ENCODE peak calls at places on chromosomes 6 and 20, in seven cellular contexts. One of them, this sample, is unnamed.

GRCh38 chr6:143536461-143536865 is 24.9 kb upstream of the FUCA2 start:
- DNase-seq in A549: no peak
- DNase-seq in HCT116: no peak
- DNase-seq in SK-N-SH: no peak
- DNase-seq in HL-60: peak; percentile 58
- DNase-seq in GM12878: no peak
- DNase-seq in GM23338: peak; percentile 56
- DNase-seq in this sample: no peak

GRCh38 chr6:118864330-118865166 is 29.4 kb upstream of the ASF1A start:
- DNase-seq in GM12878: no peak
- DNase-seq in A549: no peak
- DNase-seq in HL-60: peak; percentile 12
- DNase-seq in GM23338: no peak
- DNase-seq in SK-N-SH: no peak
- DNase-seq in HCT116: no peak
- DNase-seq in this sample: no peak

GRCh38 chr6:110063864-110064263 is 85.8 kb downstream of the GPR6 start:
- DNase-seq in SK-N-SH: no peak
- DNase-seq in HL-60: no peak
- DNase-seq in GM12878: no peak
- DNase-seq in GM23338: no peak
- DNase-seq in HCT116: no peak
- DNase-seq in A549: no peak
- DNase-seq in this sample: no peak

GRCh38 chr6:153989989-153990388 is 49.1 kb upstream of the OPRM1 start:
- DNase-seq in A549: no peak
- DNase-seq in GM23338: no peak
- DNase-seq in SK-N-SH: no peak
- DNase-seq in HCT116: no peak
- DNase-seq in HL-60: no peak
- DNase-seq in GM12878: no peak
- DNase-seq in this sample: no peak

GRCh38 chr6:49966334-49966733 is 2.4 kb upstream of the DEFB114 start:
- DNase-seq in HL-60: no peak
- DNase-seq in A549: no peak
- DNase-seq in SK-N-SH: no peak
- DNase-seq in HCT116: no peak
- DNase-seq in GM23338: peak; percentile 81
- DNase-seq in GM12878: no peak
- DNase-seq in this sample: no peak

GRCh38 chr6:98014791-98015201 is 731.8 kb upstream of the MMS22L start:
- DNase-seq in A549: no peak
- DNase-seq in GM23338: peak; percentile 25
- DNase-seq in GM12878: no peak
- DNase-seq in SK-N-SH: peak; percentile 28
- DNase-seq in HCT116: no peak
- DNase-seq in HL-60: no peak
- DNase-seq in this sample: no peak

GRCh38 chr6:134738486-134738885 is 211.4 kb downstream of the ALDH8A1 start:
- DNase-seq in HL-60: no peak
- DNase-seq in GM23338: no peak
- DNase-seq in HCT116: no peak
- DNase-seq in GM12878: no peak
- DNase-seq in SK-N-SH: no peak
- DNase-seq in A549: no peak
- DNase-seq in this sample: no peak

GRCh38 chr6:100808638-100809275 is 72.4 kb downstream of the ASCC3 start:
- DNase-seq in HCT116: no peak
- DNase-seq in A549: no peak
- DNase-seq in SK-N-SH: no peak
- DNase-seq in HL-60: no peak
- DNase-seq in GM12878: no peak
- DNase-seq in GM23338: no peak
- DNase-seq in this sample: no peak

GRCh38 chr6:155274106-155274505 is 10.3 kb downstream of the CLDN20 start:
- DNase-seq in HCT116: no peak
- DNase-seq in GM23338: no peak
- DNase-seq in GM12878: no peak
- DNase-seq in HL-60: no peak
- DNase-seq in SK-N-SH: no peak
- DNase-seq in A549: no peak
- DNase-seq in this sample: no peak

GRCh38 chr20:62014889-62015375 is 50.7 kb downstream of the TAF4 start:
- DNase-seq in A549: no peak
- DNase-seq in GM23338: no peak
- DNase-seq in SK-N-SH: no peak
- DNase-seq in GM12878: no peak
- DNase-seq in HL-60: no peak
- DNase-seq in HCT116: no peak
- DNase-seq in this sample: no peak

GRCh38 chr6:39026175-39026574 is 22.4 kb upstream of the GLP1R start:
- DNase-seq in HCT116: no peak
- DNase-seq in SK-N-SH: no peak
- DNase-seq in HL-60: no peak
- DNase-seq in GM23338: no peak
- DNase-seq in GM12878: no peak
- DNase-seq in A549: no peak
- DNase-seq in this sample: no peak

GRCh38 chr6:131029661-131030297 is 33.3 kb downstream of the EPB41L2 start:
- DNase-seq in GM12878: peak; percentile 34
- DNase-seq in HCT116: no peak
- DNase-seq in GM23338: peak; percentile 30
- DNase-seq in SK-N-SH: no peak
- DNase-seq in HL-60: no peak
- DNase-seq in A549: no peak
- DNase-seq in this sample: no peak

GRCh38 chr6:166258854-166259276 is 49.3 kb downstream of the PRR18 start:
- DNase-seq in A549: no peak
- DNase-seq in GM12878: no peak
- DNase-seq in HL-60: peak; percentile 84
- DNase-seq in SK-N-SH: no peak
- DNase-seq in GM23338: no peak
- DNase-seq in HCT116: no peak
- DNase-seq in this sample: no peak

GRCh38 chr6:56638760-56639159 is 3.9 kb downstream of the DST start:
- DNase-seq in HL-60: no peak
- DNase-seq in SK-N-SH: no peak
- DNase-seq in GM12878: no peak
- DNase-seq in HCT116: no peak
- DNase-seq in A549: no peak
- DNase-seq in GM23338: no peak
- DNase-seq in this sample: no peak

GRCh38 chr6:38185752-38186151 is 366.2 kb downstream of the ZFAND3 start:
- DNase-seq in GM23338: no peak
- DNase-seq in A549: no peak
- DNase-seq in HCT116: no peak
- DNase-seq in HL-60: no peak
- DNase-seq in GM12878: no peak
- DNase-seq in SK-N-SH: no peak
- DNase-seq in this sample: no peak

GRCh38 chr6:167748046-167748445 is 78.7 kb upstream of the AFDN start:
- DNase-seq in HCT116: no peak
- DNase-seq in SK-N-SH: no peak
- DNase-seq in GM12878: no peak
- DNase-seq in HL-60: no peak
- DNase-seq in A549: no peak
- DNase-seq in GM23338: no peak
- DNase-seq in this sample: no peak

GRCh38 chr20:50837532-50838321 is 42.9 kb downstream of the BCAS4 start:
- DNase-seq in A549: no peak
- DNase-seq in GM23338: no peak
- DNase-seq in GM12878: no peak
- DNase-seq in HL-60: no peak
- DNase-seq in HCT116: no peak
- DNase-seq in SK-N-SH: no peak
- DNase-seq in this sample: no peak

GRCh38 chr6:34497411-34497810 is 31.5 kb downstream of the PACSIN1 start:
- DNase-seq in GM12878: no peak
- DNase-seq in HL-60: no peak
- DNase-seq in A549: no peak
- DNase-seq in SK-N-SH: no peak
- DNase-seq in GM23338: no peak
- DNase-seq in HCT116: no peak
- DNase-seq in this sample: no peak

DNA sequence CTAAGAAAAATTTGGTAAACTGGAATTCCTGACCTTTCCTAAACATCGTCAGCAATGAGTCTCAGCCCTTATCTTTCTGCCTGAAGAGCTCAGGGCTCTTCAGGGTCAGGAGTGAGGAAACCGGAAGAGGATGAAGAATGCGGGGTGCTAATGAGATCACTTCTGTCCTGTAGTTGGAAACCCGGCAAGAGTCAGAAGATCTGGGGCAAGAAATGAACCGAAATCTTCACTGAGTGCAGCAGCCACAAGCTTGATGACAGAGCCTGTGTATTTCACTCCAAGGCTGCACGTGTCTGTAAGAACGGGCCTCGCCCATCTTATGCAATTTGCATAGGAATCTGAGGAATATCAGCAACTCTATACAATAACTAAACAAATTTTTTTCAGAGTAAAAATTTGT is 60.4 kb upstream of the QKI start:
- DNase-seq in A549: no peak
- DNase-seq in HCT116: no peak
- DNase-seq in GM12878: no peak
- DNase-seq in HL-60: no peak
- DNase-seq in SK-N-SH: no peak
- DNase-seq in GM23338: no peak
- DNase-seq in this sample: no peak
- TF ChIP-seq CTCF in A549: no peak
- TF ChIP-seq CTCF in HCT116: no peak
- TF ChIP-seq CTCF in GM12878: no peak
- TF ChIP-seq CTCF in HL-60: no peak
- TF ChIP-seq CTCF in SK-N-SH: no peak
- TF ChIP-seq CTCF in GM23338: no peak
- TF ChIP-seq CTCF in this sample: no peak

GRCh38 chr20:37519508-37520416 is 1.3 kb upstream of the NNAT start:
- DNase-seq in HCT116: no peak
- DNase-seq in SK-N-SH: peak; percentile 68
- DNase-seq in HL-60: no peak
- DNase-seq in GM23338: peak; percentile 52
- DNase-seq in GM12878: no peak
- DNase-seq in A549: no peak
- DNase-seq in this sample: no peak
- TF ChIP-seq REST in HCT116: no peak
- TF ChIP-seq REST in SK-N-SH: no peak
- TF ChIP-seq REST in HL-60: no peak
- TF ChIP-seq REST in GM23338: no peak
- TF ChIP-seq REST in GM12878: no peak
- TF ChIP-seq REST in A549: no peak
- TF ChIP-seq REST in this sample: no peak

DNA sequence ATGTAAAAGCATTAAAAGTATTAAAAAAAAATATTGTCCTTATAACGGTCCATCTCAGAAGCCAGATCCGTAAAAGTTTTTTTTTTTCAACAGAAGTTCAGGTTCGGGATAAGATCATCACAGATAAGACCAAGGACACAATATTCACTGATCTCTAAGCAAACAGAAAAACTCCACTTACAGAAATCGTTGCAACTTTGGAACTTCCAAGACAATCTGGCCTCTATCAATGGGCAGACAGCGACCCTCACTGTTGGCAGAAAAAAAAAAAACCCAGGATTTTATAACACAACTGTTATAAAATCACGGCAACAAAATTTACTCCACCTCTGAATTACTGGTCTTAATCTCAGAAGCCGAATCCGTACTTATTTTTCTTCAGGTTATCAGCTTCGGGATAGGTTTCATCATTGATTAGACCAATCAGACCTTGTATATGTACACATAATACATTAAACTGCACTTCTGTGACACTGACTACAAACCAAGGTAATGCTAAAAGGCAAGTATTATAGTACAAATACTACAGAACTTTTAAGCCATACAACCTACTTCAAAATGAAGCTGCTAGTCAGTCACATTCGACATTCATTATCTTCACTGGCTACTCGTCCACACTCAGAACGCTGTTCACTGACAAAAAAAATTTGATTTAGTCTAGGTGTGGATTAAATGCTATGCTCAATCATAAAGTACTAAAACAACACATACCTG is 34.7 kb upstream of the SYNCRIP start:
- DNase-seq in A549: no peak
- DNase-seq in SK-N-SH: no peak
- DNase-seq in GM12878: no peak
- DNase-seq in HL-60: no peak
- DNase-seq in HCT116: no peak
- DNase-seq in GM23338: no peak
- DNase-seq in this sample: no peak
- TF ChIP-seq CTCF in A549: peak; percentile 15
- TF ChIP-seq CTCF in SK-N-SH: peak; percentile 58
- TF ChIP-seq CTCF in GM12878: peak; percentile 40
- TF ChIP-seq CTCF in HL-60: no peak
- TF ChIP-seq CTCF in HCT116: no peak
- TF ChIP-seq CTCF in GM23338: peak; percentile 29
- TF ChIP-seq CTCF in this sample: no peak

GRCh38 chr6:5995705-5996686 is 10.7 kb downstream of the NRN1 start:
- DNase-seq in GM12878: no peak
- DNase-seq in HCT116: no peak
- DNase-seq in HL-60: peak; percentile 26
- DNase-seq in GM23338: peak; percentile 92
- DNase-seq in SK-N-SH: peak; percentile 88
- DNase-seq in A549: no peak
- DNase-seq in this sample: no peak

GRCh38 chr6:5994999-5995698 is 11.6 kb downstream of the NRN1 start:
- DNase-seq in GM12878: no peak
- DNase-seq in GM23338: no peak
- DNase-seq in HCT116: no peak
- DNase-seq in HL-60: no peak
- DNase-seq in A549: no peak
- DNase-seq in SK-N-SH: no peak
- DNase-seq in this sample: no peak

GRCh38 chr6:5994234-5994998 is 12.3 kb downstream of the NRN1 start:
- DNase-seq in SK-N-SH: no peak
- DNase-seq in GM12878: no peak
- DNase-seq in HCT116: no peak
- DNase-seq in A549: no peak
- DNase-seq in GM23338: peak; percentile 70
- DNase-seq in HL-60: no peak
- DNase-seq in this sample: no peak

GRCh38 chr6:5990776-5991175 is 15.9 kb downstream of the NRN1 start:
- DNase-seq in GM23338: no peak
- DNase-seq in HL-60: no peak
- DNase-seq in SK-N-SH: no peak
- DNase-seq in GM12878: no peak
- DNase-seq in A549: no peak
- DNase-seq in HCT116: no peak
- DNase-seq in this sample: no peak

DNA sequence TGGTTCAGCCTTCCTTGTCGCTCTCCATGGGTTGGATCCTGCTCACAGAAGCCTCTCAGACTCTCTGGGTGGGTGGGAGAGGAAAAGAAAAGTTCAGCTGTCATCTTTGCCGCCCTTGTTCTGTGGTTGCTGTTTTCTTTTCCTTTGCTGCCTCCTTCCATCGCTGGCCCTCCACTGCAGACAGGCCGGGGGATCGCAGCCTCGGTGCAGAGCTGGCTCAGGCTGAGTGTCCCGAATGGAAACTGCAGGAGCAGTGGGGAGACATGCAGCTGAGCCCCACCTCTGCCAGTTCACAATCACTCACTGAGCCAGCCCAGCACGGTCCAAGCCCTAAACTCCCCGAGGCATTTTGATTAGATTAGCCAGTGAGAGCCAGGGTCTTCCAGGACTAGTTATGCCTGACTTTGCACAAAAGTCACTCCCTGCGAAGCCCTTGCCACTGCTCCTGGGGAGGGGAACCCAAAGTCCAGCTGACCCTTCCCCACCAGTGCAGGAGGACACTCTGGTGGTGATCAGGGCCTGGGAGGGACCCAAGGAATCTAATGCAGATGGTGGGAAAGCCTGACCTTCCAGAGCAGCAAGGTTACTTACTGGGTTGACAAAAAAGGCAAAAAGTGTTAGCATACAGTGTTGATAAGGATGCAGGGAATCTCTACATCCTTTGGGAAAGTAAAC is 14.0 kb downstream of the NRN1 start:
- DNase-seq in GM12878: no peak
- DNase-seq in HL-60: no peak
- DNase-seq in A549: no peak
- DNase-seq in GM23338: peak; percentile 41
- DNase-seq in SK-N-SH: no peak
- DNase-seq in HCT116: no peak
- DNase-seq in this sample: no peak
- TF ChIP-seq REST in GM12878: no peak
- TF ChIP-seq REST in HL-60: no peak
- TF ChIP-seq REST in A549: no peak
- TF ChIP-seq REST in GM23338: no peak
- TF ChIP-seq REST in SK-N-SH: no peak
- TF ChIP-seq REST in HCT116: no peak
- TF ChIP-seq REST in this sample: no peak

This sample was measured in Panc1.